ENCODE peak calls at places on chromosomes 2 and 18, in eight cellular contexts. One of them, this sample, is unnamed.

GRCh38 chr2:217066510-217067270 is 206.8 kb upstream of the TNP1 start:
- DNase-seq in fibroblast of pulmonary artery: no peak
- DNase-seq in endodermal cell: no peak
- DNase-seq in transverse colon: peak
- DNase-seq in Calu3: no peak
- DNase-seq in SK-N-SH: no peak
- DNase-seq in stomach: no peak
- DNase-seq in tibial artery: no peak
- DNase-seq in this sample: no peak

GRCh38 chr2:240402566-240403295 is 32.7 kb upstream of the GPC1 start:
- DNase-seq in fibroblast of pulmonary artery: no peak
- DNase-seq in endodermal cell: peak
- DNase-seq in transverse colon: no peak
- DNase-seq in Calu3: no peak
- DNase-seq in SK-N-SH: no peak
- DNase-seq in stomach: peak
- DNase-seq in tibial artery: peak
- DNase-seq in this sample: no peak

GRCh38 chr2:100136310-100136709 is 6.1 kb downstream of the AFF3 start:
- DNase-seq in fibroblast of pulmonary artery: no peak
- DNase-seq in endodermal cell: no peak
- DNase-seq in transverse colon: no peak
- DNase-seq in Calu3: no peak
- DNase-seq in SK-N-SH: no peak
- DNase-seq in stomach: no peak
- DNase-seq in tibial artery: no peak
- DNase-seq in this sample: no peak

GRCh38 chr18:31227497-31228229 is 65.0 kb upstream of the DSC1 start:
- DNase-seq in fibroblast of pulmonary artery: no peak
- DNase-seq in endodermal cell: no peak
- DNase-seq in transverse colon: no peak
- DNase-seq in Calu3: no peak
- DNase-seq in SK-N-SH: no peak
- DNase-seq in stomach: no peak
- DNase-seq in tibial artery: no peak
- DNase-seq in this sample: no peak

GRCh38 chr18:29849145-29849544 is 1193.4 kb downstream of the DSC3 start:
- DNase-seq in fibroblast of pulmonary artery: peak
- DNase-seq in endodermal cell: no peak
- DNase-seq in transverse colon: no peak
- DNase-seq in Calu3: no peak
- DNase-seq in SK-N-SH: no peak
- DNase-seq in stomach: no peak
- DNase-seq in tibial artery: no peak
- DNase-seq in this sample: peak

GRCh38 chr18:55663891-55664290 is 75.9 kb upstream of the TCF4 start:
- DNase-seq in fibroblast of pulmonary artery: no peak
- DNase-seq in endodermal cell: no peak
- DNase-seq in transverse colon: no peak
- DNase-seq in Calu3: no peak
- DNase-seq in SK-N-SH: no peak
- DNase-seq in stomach: no peak
- DNase-seq in tibial artery: no peak
- DNase-seq in this sample: no peak

GRCh38 chr2:233968556-233968955 is 51.4 kb downstream of the TRPM8 start:
- DNase-seq in fibroblast of pulmonary artery: no peak
- DNase-seq in endodermal cell: no peak
- DNase-seq in transverse colon: no peak
- DNase-seq in Calu3: no peak
- DNase-seq in SK-N-SH: no peak
- DNase-seq in stomach: no peak
- DNase-seq in tibial artery: no peak
- DNase-seq in this sample: no peak

GRCh38 chr2:128413014-128413717 is 94.5 kb upstream of the HS6ST1 start:
- DNase-seq in fibroblast of pulmonary artery: no peak
- DNase-seq in endodermal cell: peak
- DNase-seq in transverse colon: no peak
- DNase-seq in Calu3: no peak
- DNase-seq in SK-N-SH: no peak
- DNase-seq in stomach: peak
- DNase-seq in tibial artery: no peak
- DNase-seq in this sample: no peak

GRCh38 chr2:169222665-169223064 is 139.7 kb downstream of the LRP2 start:
- DNase-seq in fibroblast of pulmonary artery: no peak
- DNase-seq in endodermal cell: no peak
- DNase-seq in transverse colon: no peak
- DNase-seq in Calu3: peak
- DNase-seq in SK-N-SH: no peak
- DNase-seq in stomach: no peak
- DNase-seq in tibial artery: no peak
- DNase-seq in this sample: no peak

GRCh38 chr2:188569441-188569840 is 277.8 kb downstream of the GULP1 start:
- DNase-seq in fibroblast of pulmonary artery: no peak
- DNase-seq in endodermal cell: no peak
- DNase-seq in transverse colon: no peak
- DNase-seq in Calu3: no peak
- DNase-seq in SK-N-SH: no peak
- DNase-seq in stomach: no peak
- DNase-seq in tibial artery: no peak
- DNase-seq in this sample: no peak

GRCh38 chr2:234241656-234242445 is 191.3 kb downstream of the SPP2 start:
- DNase-seq in fibroblast of pulmonary artery: peak
- DNase-seq in endodermal cell: no peak
- DNase-seq in transverse colon: no peak
- DNase-seq in Calu3: peak
- DNase-seq in SK-N-SH: no peak
- DNase-seq in stomach: no peak
- DNase-seq in tibial artery: no peak
- DNase-seq in this sample: peak

GRCh38 chr18:75208055-75208835 is 694 bp downstream of the PTGR3 start:
- DNase-seq in fibroblast of pulmonary artery: peak
- DNase-seq in endodermal cell: peak
- DNase-seq in transverse colon: peak
- DNase-seq in Calu3: peak
- DNase-seq in SK-N-SH: peak
- DNase-seq in stomach: peak
- DNase-seq in tibial artery: peak
- DNase-seq in this sample: no peak

GRCh38 chr2:12935726-12936125 is 219.0 kb downstream of the TRIB2 start:
- DNase-seq in fibroblast of pulmonary artery: no peak
- DNase-seq in endodermal cell: no peak
- DNase-seq in transverse colon: no peak
- DNase-seq in Calu3: no peak
- DNase-seq in SK-N-SH: no peak
- DNase-seq in stomach: no peak
- DNase-seq in tibial artery: no peak
- DNase-seq in this sample: no peak

GRCh38 chr2:196170202-196170680 is 1.1 kb downstream of the STK17B start:
- DNase-seq in fibroblast of pulmonary artery: peak
- DNase-seq in endodermal cell: no peak
- DNase-seq in transverse colon: peak
- DNase-seq in Calu3: peak
- DNase-seq in SK-N-SH: peak
- DNase-seq in stomach: peak
- DNase-seq in tibial artery: peak
- DNase-seq in this sample: no peak

GRCh38 chr2:241410739-241411176 is 54.7 kb downstream of the FARP2 start:
- DNase-seq in fibroblast of pulmonary artery: peak
- DNase-seq in endodermal cell: no peak
- DNase-seq in transverse colon: no peak
- DNase-seq in Calu3: no peak
- DNase-seq in SK-N-SH: no peak
- DNase-seq in stomach: peak
- DNase-seq in tibial artery: no peak
- DNase-seq in this sample: no peak

GRCh38 chr2:127695491-127696472 is 5.5 kb upstream of the SFT2D3 start:
- DNase-seq in fibroblast of pulmonary artery: peak
- DNase-seq in endodermal cell: peak
- DNase-seq in transverse colon: peak
- DNase-seq in Calu3: peak
- DNase-seq in SK-N-SH: peak
- DNase-seq in stomach: peak
- DNase-seq in tibial artery: peak
- DNase-seq in this sample: peak

GRCh38 chr2:233464531-233465240 is 101.9 kb downstream of the USP40 start:
- DNase-seq in fibroblast of pulmonary artery: no peak
- DNase-seq in endodermal cell: no peak
- DNase-seq in transverse colon: no peak
- DNase-seq in Calu3: no peak
- DNase-seq in SK-N-SH: no peak
- DNase-seq in stomach: peak
- DNase-seq in tibial artery: no peak
- DNase-seq in this sample: no peak

GRCh38 chr2:210224660-210225460 is at the start of gene ACADL:
- DNase-seq in fibroblast of pulmonary artery: peak
- DNase-seq in endodermal cell: peak
- DNase-seq in transverse colon: peak
- DNase-seq in Calu3: peak
- DNase-seq in SK-N-SH: peak
- DNase-seq in stomach: peak
- DNase-seq in tibial artery: peak
- DNase-seq in this sample: no peak

GRCh38 chr18:78913395-78913794 is 66.2 kb upstream of the SALL3 start:
- DNase-seq in fibroblast of pulmonary artery: no peak
- DNase-seq in endodermal cell: no peak
- DNase-seq in transverse colon: no peak
- DNase-seq in Calu3: no peak
- DNase-seq in SK-N-SH: no peak
- DNase-seq in stomach: no peak
- DNase-seq in tibial artery: no peak
- DNase-seq in this sample: no peak

GRCh38 chr2:197152451-197153228 is 157.9 kb downstream of the ANKRD44 start:
- DNase-seq in fibroblast of pulmonary artery: peak
- DNase-seq in endodermal cell: peak
- DNase-seq in transverse colon: no peak
- DNase-seq in Calu3: no peak
- DNase-seq in SK-N-SH: no peak
- DNase-seq in stomach: no peak
- DNase-seq in tibial artery: no peak
- DNase-seq in this sample: peak

GRCh38 chr2:177149155-177149503 is 63.5 kb upstream of the HNRNPA3 start:
- DNase-seq in fibroblast of pulmonary artery: no peak
- DNase-seq in endodermal cell: no peak
- DNase-seq in transverse colon: no peak
- DNase-seq in Calu3: no peak
- DNase-seq in SK-N-SH: no peak
- DNase-seq in stomach: no peak
- DNase-seq in tibial artery: no peak
- DNase-seq in this sample: no peak

GRCh38 chr2:160353166-160353565 is 140.4 kb downstream of the RBMS1 start:
- DNase-seq in fibroblast of pulmonary artery: no peak
- DNase-seq in endodermal cell: no peak
- DNase-seq in transverse colon: no peak
- DNase-seq in Calu3: peak
- DNase-seq in SK-N-SH: no peak
- DNase-seq in stomach: no peak
- DNase-seq in tibial artery: no peak
- DNase-seq in this sample: no peak
- TF ChIP-seq CTCF in fibroblast of pulmonary artery: no peak
- TF ChIP-seq CTCF in endodermal cell: peak
- TF ChIP-seq CTCF in transverse colon: peak
- TF ChIP-seq CTCF in Calu3: peak
- TF ChIP-seq CTCF in SK-N-SH: peak
- TF ChIP-seq CTCF in stomach: no peak
- TF ChIP-seq CTCF in tibial artery: no peak
- TF ChIP-seq CTCF in this sample: peak

DNA sequence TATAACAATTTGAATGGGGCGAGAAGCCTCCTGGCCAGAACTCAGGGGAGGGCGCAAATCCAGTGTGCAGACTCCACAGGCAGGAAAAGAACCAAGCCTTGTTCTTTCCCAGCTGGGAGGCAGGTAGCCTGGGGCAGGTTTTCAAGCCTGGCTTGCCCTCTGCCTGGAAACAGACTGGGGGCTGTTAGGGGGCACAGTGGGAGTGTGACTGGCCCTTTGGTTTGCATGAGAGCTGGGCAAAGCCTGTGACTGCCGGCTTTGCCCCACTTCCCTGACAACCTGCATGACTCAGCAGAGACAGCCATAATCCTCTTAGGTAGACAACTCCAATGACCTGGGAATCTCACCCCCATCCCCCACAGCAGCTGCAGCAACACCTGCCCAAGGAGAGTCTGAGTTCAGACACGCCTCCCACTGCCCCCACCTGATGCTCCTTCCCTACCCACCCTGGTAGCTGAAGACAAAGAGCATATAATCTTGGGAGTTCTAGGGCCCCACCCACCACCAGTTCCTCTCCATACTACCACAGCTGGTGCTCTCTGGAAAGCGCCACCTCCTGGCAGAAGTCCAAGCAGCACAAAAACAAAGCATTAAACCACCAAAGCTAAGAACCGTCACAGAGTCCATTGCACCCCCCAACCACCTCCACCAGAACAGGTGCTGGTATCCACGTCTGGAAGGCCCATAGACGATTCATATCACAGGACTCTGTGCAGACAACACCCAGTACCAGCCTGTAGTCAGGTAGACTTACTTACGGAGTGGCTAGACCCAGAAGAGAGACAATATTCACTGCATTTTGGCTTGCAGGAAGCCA is 402.5 kb downstream of the STK39 start:
- DNase-seq in fibroblast of pulmonary artery: no peak
- DNase-seq in endodermal cell: peak
- DNase-seq in transverse colon: peak
- DNase-seq in Calu3: peak
- DNase-seq in SK-N-SH: no peak
- DNase-seq in stomach: no peak
- DNase-seq in tibial artery: no peak
- DNase-seq in this sample: no peak
- TF ChIP-seq CTCF in fibroblast of pulmonary artery: no peak
- TF ChIP-seq CTCF in endodermal cell: peak
- TF ChIP-seq CTCF in transverse colon: peak
- TF ChIP-seq CTCF in Calu3: no peak
- TF ChIP-seq CTCF in SK-N-SH: peak
- TF ChIP-seq CTCF in stomach: no peak
- TF ChIP-seq CTCF in tibial artery: no peak
- TF ChIP-seq CTCF in this sample: no peak

DNA sequence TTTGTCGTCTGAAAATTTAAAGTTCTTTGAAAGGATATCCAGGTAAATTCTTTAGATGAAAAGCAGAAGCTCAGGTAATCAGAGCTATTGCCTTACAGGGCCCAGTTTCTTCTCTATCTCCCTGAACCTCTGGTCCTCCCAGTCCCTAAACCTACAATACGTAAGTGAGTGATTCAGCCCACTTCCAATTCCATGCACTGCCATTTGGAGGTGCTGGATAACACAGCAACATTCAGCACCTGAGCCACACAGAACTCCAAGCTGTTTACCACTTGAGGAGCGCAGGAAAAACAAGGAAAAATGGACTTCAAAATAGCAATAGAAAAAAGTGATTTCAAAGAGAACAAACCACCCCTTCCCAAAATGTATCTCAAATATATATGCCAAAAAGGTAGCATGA is 105.0 kb upstream of the DNAJC10 start:
- DNase-seq in fibroblast of pulmonary artery: no peak
- DNase-seq in endodermal cell: peak
- DNase-seq in transverse colon: no peak
- DNase-seq in Calu3: no peak
- DNase-seq in SK-N-SH: no peak
- DNase-seq in stomach: no peak
- DNase-seq in tibial artery: no peak
- DNase-seq in this sample: no peak
- TF ChIP-seq CTCF in fibroblast of pulmonary artery: no peak
- TF ChIP-seq CTCF in endodermal cell: peak
- TF ChIP-seq CTCF in transverse colon: no peak
- TF ChIP-seq CTCF in Calu3: no peak
- TF ChIP-seq CTCF in SK-N-SH: no peak
- TF ChIP-seq CTCF in stomach: no peak
- TF ChIP-seq CTCF in tibial artery: no peak
- TF ChIP-seq CTCF in this sample: no peak

GRCh38 chr18:59446012-59446411 is 86.9 kb upstream of the LMAN1 start:
- DNase-seq in fibroblast of pulmonary artery: peak
- DNase-seq in endodermal cell: peak
- DNase-seq in transverse colon: no peak
- DNase-seq in Calu3: no peak
- DNase-seq in SK-N-SH: no peak
- DNase-seq in stomach: no peak
- DNase-seq in tibial artery: no peak
- DNase-seq in this sample: peak
- TF ChIP-seq CTCF in fibroblast of pulmonary artery: peak
- TF ChIP-seq CTCF in endodermal cell: peak
- TF ChIP-seq CTCF in transverse colon: no peak
- TF ChIP-seq CTCF in Calu3: no peak
- TF ChIP-seq CTCF in SK-N-SH: no peak
- TF ChIP-seq CTCF in stomach: no peak
- TF ChIP-seq CTCF in tibial artery: no peak
- TF ChIP-seq CTCF in this sample: no peak

This sample was measured in HFFc6.